ENCODE peak calls at places on chromosomes 5 and 9, in ten cellular contexts. One of them, this sample, is unnamed.

GRCh38 chr5:28483327-28484025 is 1445.1 kb upstream of the CDH9 start:
- DNase-seq in AG04449: no peak
- DNase-seq in IMR-90: no peak
- DNase-seq in fibroblast of mammary gland: no peak
- DNase-seq in sigmoid colon: no peak
- DNase-seq in fibroblast of lung: no peak
- DNase-seq in lung: no peak
- DNase-seq in kidney: peak; percentile 37
- DNase-seq in tibial artery: no peak
- DNase-seq in PC-3: no peak
- DNase-seq in this sample: no peak

GRCh38 chr5:110086658-110087388 is 397.1 kb downstream of the MAN2A1 start:
- DNase-seq in AG04449: peak; percentile 73
- DNase-seq in IMR-90: peak; percentile 29
- DNase-seq in fibroblast of mammary gland: peak; percentile 100
- DNase-seq in sigmoid colon: peak; percentile 82
- DNase-seq in fibroblast of lung: peak; percentile 96
- DNase-seq in lung: no peak
- DNase-seq in kidney: no peak
- DNase-seq in tibial artery: peak; percentile 48
- DNase-seq in PC-3: peak; percentile 51
- DNase-seq in this sample: peak; percentile 96

GRCh38 chr5:123505633-123506032 is 6.3 kb upstream of the CSNK1G3 start:
- DNase-seq in AG04449: no peak
- DNase-seq in IMR-90: no peak
- DNase-seq in fibroblast of mammary gland: no peak
- DNase-seq in sigmoid colon: no peak
- DNase-seq in fibroblast of lung: no peak
- DNase-seq in lung: no peak
- DNase-seq in kidney: no peak
- DNase-seq in tibial artery: no peak
- DNase-seq in PC-3: no peak
- DNase-seq in this sample: no peak

GRCh38 chr9:14618851-14619250 is 74.4 kb downstream of the ZDHHC21 start:
- DNase-seq in AG04449: no peak
- DNase-seq in IMR-90: no peak
- DNase-seq in fibroblast of mammary gland: no peak
- DNase-seq in sigmoid colon: no peak
- DNase-seq in fibroblast of lung: no peak
- DNase-seq in lung: no peak
- DNase-seq in kidney: no peak
- DNase-seq in tibial artery: no peak
- DNase-seq in PC-3: no peak
- DNase-seq in this sample: no peak

GRCh38 chr5:13831236-13831810 is 113.2 kb downstream of the DNAH5 start:
- DNase-seq in AG04449: no peak
- DNase-seq in IMR-90: peak; percentile 71
- DNase-seq in fibroblast of mammary gland: peak; percentile 0
- DNase-seq in sigmoid colon: no peak
- DNase-seq in fibroblast of lung: peak; percentile 47
- DNase-seq in lung: no peak
- DNase-seq in kidney: no peak
- DNase-seq in tibial artery: no peak
- DNase-seq in PC-3: peak; percentile 72
- DNase-seq in this sample: no peak

GRCh38 chr5:138651767-138652117 is 76.5 kb upstream of the HSPA9 start:
- DNase-seq in AG04449: no peak
- DNase-seq in IMR-90: no peak
- DNase-seq in fibroblast of mammary gland: no peak
- DNase-seq in sigmoid colon: no peak
- DNase-seq in fibroblast of lung: no peak
- DNase-seq in lung: no peak
- DNase-seq in kidney: no peak
- DNase-seq in tibial artery: no peak
- DNase-seq in PC-3: no peak
- DNase-seq in this sample: no peak

GRCh38 chr9:68706579-68707201 is 1.6 kb downstream of the PIP5K1B start:
- DNase-seq in AG04449: no peak
- DNase-seq in IMR-90: no peak
- DNase-seq in fibroblast of mammary gland: no peak
- DNase-seq in sigmoid colon: no peak
- DNase-seq in fibroblast of lung: no peak
- DNase-seq in lung: no peak
- DNase-seq in kidney: no peak
- DNase-seq in tibial artery: no peak
- DNase-seq in PC-3: no peak
- DNase-seq in this sample: no peak

GRCh38 chr5:106481375-106481774 is 1189.4 kb downstream of the EFNA5 start:
- DNase-seq in AG04449: no peak
- DNase-seq in IMR-90: peak; percentile 35
- DNase-seq in fibroblast of mammary gland: no peak
- DNase-seq in sigmoid colon: no peak
- DNase-seq in fibroblast of lung: peak; percentile 13
- DNase-seq in lung: no peak
- DNase-seq in kidney: no peak
- DNase-seq in tibial artery: no peak
- DNase-seq in PC-3: no peak
- DNase-seq in this sample: no peak

GRCh38 chr5:119411935-119412623 is 40.2 kb upstream of the HSD17B4 start:
- DNase-seq in AG04449: no peak
- DNase-seq in IMR-90: peak; percentile 81
- DNase-seq in fibroblast of mammary gland: peak; percentile 81
- DNase-seq in sigmoid colon: peak; percentile 69
- DNase-seq in fibroblast of lung: peak; percentile 57
- DNase-seq in lung: peak; percentile 56
- DNase-seq in kidney: no peak
- DNase-seq in tibial artery: peak; percentile 52
- DNase-seq in PC-3: peak; percentile 78
- DNase-seq in this sample: peak; percentile 88

GRCh38 chr5:119406551-119406950 is 45.7 kb upstream of the HSD17B4 start:
- DNase-seq in AG04449: no peak
- DNase-seq in IMR-90: no peak
- DNase-seq in fibroblast of mammary gland: no peak
- DNase-seq in sigmoid colon: no peak
- DNase-seq in fibroblast of lung: no peak
- DNase-seq in lung: no peak
- DNase-seq in kidney: no peak
- DNase-seq in tibial artery: no peak
- DNase-seq in PC-3: no peak
- DNase-seq in this sample: no peak

GRCh38 chr5:119411291-119411934 is 40.9 kb upstream of the HSD17B4 start:
- DNase-seq in AG04449: no peak
- DNase-seq in IMR-90: peak; percentile 46
- DNase-seq in fibroblast of mammary gland: peak; percentile 71
- DNase-seq in sigmoid colon: no peak
- DNase-seq in fibroblast of lung: peak; percentile 77
- DNase-seq in lung: no peak
- DNase-seq in kidney: no peak
- DNase-seq in tibial artery: no peak
- DNase-seq in PC-3: peak; percentile 70
- DNase-seq in this sample: peak; percentile 41

GRCh38 chr5:119410448-119411170 is 41.7 kb upstream of the HSD17B4 start:
- DNase-seq in AG04449: no peak
- DNase-seq in IMR-90: no peak
- DNase-seq in fibroblast of mammary gland: peak; percentile 14
- DNase-seq in sigmoid colon: no peak
- DNase-seq in fibroblast of lung: no peak
- DNase-seq in lung: no peak
- DNase-seq in kidney: no peak
- DNase-seq in tibial artery: no peak
- DNase-seq in PC-3: no peak
- DNase-seq in this sample: no peak

GRCh38 chr5:119409235-119409815 is 43.0 kb upstream of the HSD17B4 start:
- DNase-seq in AG04449: no peak
- DNase-seq in IMR-90: no peak
- DNase-seq in fibroblast of mammary gland: no peak
- DNase-seq in sigmoid colon: no peak
- DNase-seq in fibroblast of lung: no peak
- DNase-seq in lung: no peak
- DNase-seq in kidney: no peak
- DNase-seq in tibial artery: no peak
- DNase-seq in PC-3: no peak
- DNase-seq in this sample: no peak
- TF ChIP-seq CTCF in AG04449: no peak
- TF ChIP-seq CTCF in IMR-90: no peak
- TF ChIP-seq CTCF in fibroblast of mammary gland: no peak
- TF ChIP-seq CTCF in sigmoid colon: no peak
- TF ChIP-seq CTCF in fibroblast of lung: no peak
- TF ChIP-seq CTCF in lung: no peak
- TF ChIP-seq CTCF in kidney: no peak
- TF ChIP-seq CTCF in tibial artery: no peak
- TF ChIP-seq CTCF in PC-3: peak; percentile 17
- TF ChIP-seq CTCF in this sample: no peak

GRCh38 chr9:70043689-70044449 is at the start of gene MAMDC2:
- DNase-seq in AG04449: no peak
- DNase-seq in IMR-90: peak; percentile 51
- DNase-seq in fibroblast of mammary gland: peak; percentile 17
- DNase-seq in sigmoid colon: peak; percentile 91
- DNase-seq in fibroblast of lung: peak; percentile 59
- DNase-seq in lung: no peak
- DNase-seq in kidney: peak; percentile 76
- DNase-seq in tibial artery: peak; percentile 77
- DNase-seq in PC-3: no peak
- DNase-seq in this sample: peak; percentile 41

GRCh38 chr9:70046274-70047070 is 2.8 kb downstream of the MAMDC2 start:
- DNase-seq in AG04449: no peak
- DNase-seq in IMR-90: no peak
- DNase-seq in fibroblast of mammary gland: no peak
- DNase-seq in sigmoid colon: peak; percentile 79
- DNase-seq in fibroblast of lung: no peak
- DNase-seq in lung: no peak
- DNase-seq in kidney: no peak
- DNase-seq in tibial artery: peak; percentile 52
- DNase-seq in PC-3: no peak
- DNase-seq in this sample: peak; percentile 27

GRCh38 chr9:70043285-70043684 is 363 bp upstream of the MAMDC2 start:
- DNase-seq in AG04449: no peak
- DNase-seq in IMR-90: no peak
- DNase-seq in fibroblast of mammary gland: no peak
- DNase-seq in sigmoid colon: no peak
- DNase-seq in fibroblast of lung: peak; percentile 43
- DNase-seq in lung: no peak
- DNase-seq in kidney: no peak
- DNase-seq in tibial artery: no peak
- DNase-seq in PC-3: no peak
- DNase-seq in this sample: no peak

GRCh38 chr9:70045452-70045851 is 1.8 kb downstream of the MAMDC2 start:
- DNase-seq in AG04449: no peak
- DNase-seq in IMR-90: no peak
- DNase-seq in fibroblast of mammary gland: no peak
- DNase-seq in sigmoid colon: peak; percentile 68
- DNase-seq in fibroblast of lung: no peak
- DNase-seq in lung: no peak
- DNase-seq in kidney: no peak
- DNase-seq in tibial artery: no peak
- DNase-seq in PC-3: no peak
- DNase-seq in this sample: no peak

DNA sequence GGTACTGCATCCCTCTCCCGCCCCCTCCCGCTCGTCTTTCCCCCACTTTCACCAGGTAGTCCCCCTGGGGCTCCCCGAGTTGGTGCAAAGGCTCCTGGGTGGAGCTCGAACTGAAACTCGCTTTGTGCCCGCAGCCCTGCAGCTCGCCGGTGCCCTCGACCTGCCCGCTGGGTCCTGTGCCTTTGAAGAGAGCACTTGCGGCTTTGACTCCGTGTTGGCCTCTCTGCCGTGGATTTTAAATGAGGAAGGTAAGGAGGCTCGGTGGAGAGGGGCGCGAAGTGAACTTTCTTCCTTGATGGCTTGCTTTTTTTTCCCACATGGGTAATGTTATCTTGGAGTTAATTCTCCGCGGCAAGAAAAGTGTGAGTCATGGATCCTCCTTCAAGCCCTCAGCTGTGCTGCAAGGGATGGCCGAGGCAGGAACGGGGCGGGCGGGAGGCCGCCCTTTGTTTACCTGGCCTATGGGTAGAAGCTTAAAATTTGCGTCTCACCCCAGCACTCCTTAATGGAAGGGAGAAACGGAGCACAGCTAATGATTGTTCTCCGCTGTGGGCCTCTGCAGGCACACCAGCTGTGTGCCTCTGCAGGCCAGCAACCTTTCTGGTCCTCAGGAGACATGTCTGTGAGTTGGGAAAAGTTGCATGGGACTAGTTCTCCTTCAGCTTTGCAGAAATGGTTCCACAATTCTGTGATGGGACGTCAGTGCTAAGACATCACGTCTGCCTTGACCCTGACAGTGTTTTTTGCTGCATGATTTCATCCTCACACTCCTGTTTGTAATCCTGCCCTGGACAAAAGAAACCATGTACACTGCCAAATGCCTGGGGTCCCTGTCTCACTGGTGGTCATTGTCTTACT is 1.0 kb downstream of the MAMDC2 start:
- DNase-seq in AG04449: no peak
- DNase-seq in IMR-90: peak; percentile 63
- DNase-seq in fibroblast of mammary gland: peak; percentile 47
- DNase-seq in sigmoid colon: peak; percentile 76
- DNase-seq in fibroblast of lung: peak; percentile 67
- DNase-seq in lung: no peak
- DNase-seq in kidney: no peak
- DNase-seq in tibial artery: no peak
- DNase-seq in PC-3: no peak
- DNase-seq in this sample: peak; percentile 76
- H3K4me3 ChIP-seq in AG04449: peak overlapping the region; percentile 57
- H3K4me3 ChIP-seq in IMR-90: peak overlapping the region; percentile 57
- H3K4me3 ChIP-seq in fibroblast of mammary gland: peak overlapping the region; percentile 55
- H3K4me3 ChIP-seq in sigmoid colon: peak overlapping the region; percentile 61
- H3K4me3 ChIP-seq in fibroblast of lung: peak overlapping the region; percentile 42
- H3K4me3 ChIP-seq in lung: peak overlapping the region; percentile 37
- H3K4me3 ChIP-seq in kidney: peak overlapping the region; percentile 23
- H3K4me3 ChIP-seq in tibial artery: peak overlapping the region; percentile 82
- H3K4me3 ChIP-seq in PC-3: no peak overlapping the region
- H3K4me3 ChIP-seq in this sample: peak overlapping the region; percentile 56

GRCh38 chr5:52948418-52949076 is 40.6 kb upstream of the ITGA2 start:
- DNase-seq in AG04449: no peak
- DNase-seq in IMR-90: peak; percentile 89
- DNase-seq in fibroblast of mammary gland: peak; percentile 88
- DNase-seq in sigmoid colon: peak; percentile 66
- DNase-seq in fibroblast of lung: peak; percentile 77
- DNase-seq in lung: peak; percentile 60
- DNase-seq in kidney: no peak
- DNase-seq in tibial artery: peak; percentile 74
- DNase-seq in PC-3: peak; percentile 89
- DNase-seq in this sample: peak; percentile 82
- TF ChIP-seq CTCF in AG04449: peak; percentile 64
- TF ChIP-seq CTCF in IMR-90: peak; percentile 81
- TF ChIP-seq CTCF in fibroblast of mammary gland: peak; percentile 82
- TF ChIP-seq CTCF in sigmoid colon: peak; percentile 48
- TF ChIP-seq CTCF in fibroblast of lung: peak; percentile 78
- TF ChIP-seq CTCF in lung: peak; percentile 72
- TF ChIP-seq CTCF in kidney: peak; percentile 90
- TF ChIP-seq CTCF in tibial artery: peak; percentile 78
- TF ChIP-seq CTCF in PC-3: peak; percentile 91
- TF ChIP-seq CTCF in this sample: peak; percentile 61

GRCh38 chr5:69364850-69365249 is 4.5 kb downstream of the AK6 start:
- DNase-seq in AG04449: no peak
- DNase-seq in IMR-90: no peak
- DNase-seq in fibroblast of mammary gland: peak; percentile 64
- DNase-seq in sigmoid colon: no peak
- DNase-seq in fibroblast of lung: no peak
- DNase-seq in lung: no peak
- DNase-seq in kidney: no peak
- DNase-seq in tibial artery: no peak
- DNase-seq in PC-3: no peak
- DNase-seq in this sample: no peak

GRCh38 chr5:69364414-69364813 is 4.9 kb downstream of the AK6 start:
- DNase-seq in AG04449: no peak
- DNase-seq in IMR-90: peak; percentile 7
- DNase-seq in fibroblast of mammary gland: peak; percentile 47
- DNase-seq in sigmoid colon: no peak
- DNase-seq in fibroblast of lung: no peak
- DNase-seq in lung: no peak
- DNase-seq in kidney: no peak
- DNase-seq in tibial artery: no peak
- DNase-seq in PC-3: peak; percentile 37
- DNase-seq in this sample: peak; percentile 12

GRCh38 chr5:69369369-69370121 is at the start of the genes AK6, RAD17 and TAF9:
- DNase-seq in AG04449: peak; percentile 23
- DNase-seq in IMR-90: peak; percentile 88
- DNase-seq in fibroblast of mammary gland: peak; percentile 88
- DNase-seq in sigmoid colon: peak; percentile 94
- DNase-seq in fibroblast of lung: peak; percentile 90
- DNase-seq in lung: peak; percentile 92
- DNase-seq in kidney: peak; percentile 97
- DNase-seq in tibial artery: peak; percentile 92
- DNase-seq in PC-3: peak; percentile 76
- DNase-seq in this sample: peak; percentile 85

GRCh38 chr5:69368458-69369368 is 607 bp downstream of the AK6 start:
- DNase-seq in AG04449: no peak
- DNase-seq in IMR-90: peak; percentile 54
- DNase-seq in fibroblast of mammary gland: peak; percentile 56
- DNase-seq in sigmoid colon: no peak
- DNase-seq in fibroblast of lung: peak; percentile 59
- DNase-seq in lung: no peak
- DNase-seq in kidney: no peak
- DNase-seq in tibial artery: no peak
- DNase-seq in PC-3: peak; percentile 16
- DNase-seq in this sample: no peak

GRCh38 chr5:69367697-69368279 is 1.5 kb downstream of the AK6 start:
- DNase-seq in AG04449: no peak
- DNase-seq in IMR-90: no peak
- DNase-seq in fibroblast of mammary gland: no peak
- DNase-seq in sigmoid colon: no peak
- DNase-seq in fibroblast of lung: no peak
- DNase-seq in lung: no peak
- DNase-seq in kidney: no peak
- DNase-seq in tibial artery: no peak
- DNase-seq in PC-3: peak; percentile 4
- DNase-seq in this sample: no peak
- H3K4me3 ChIP-seq in AG04449: peak overlapping the region; percentile 90
- H3K4me3 ChIP-seq in IMR-90: no peak overlapping the region
- H3K4me3 ChIP-seq in fibroblast of mammary gland: peak overlapping the region; percentile 84
- H3K4me3 ChIP-seq in sigmoid colon: no peak overlapping the region
- H3K4me3 ChIP-seq in fibroblast of lung: peak overlapping the region; percentile 71
- H3K4me3 ChIP-seq in lung: no peak overlapping the region
- H3K4me3 ChIP-seq in kidney: peak overlapping the region; percentile 97
- H3K4me3 ChIP-seq in tibial artery: peak overlapping the region; percentile 91
- H3K4me3 ChIP-seq in PC-3: peak overlapping the region; percentile 100
- H3K4me3 ChIP-seq in this sample: peak overlapping the region; percentile 75

This sample was measured in foreskin fibroblast.